ENCODE peak calls at places on chromosome 2, in eight cellular contexts. One of them, this sample, is unnamed.

GRCh38 chr2:163247151-163247872 is 408.7 kb upstream of the KCNH7 start:
- DNase-seq in A549: no peak
- DNase-seq in upper lobe of left lung: no peak
- DNase-seq in transverse colon: no peak
- DNase-seq in IMR-90: no peak
- DNase-seq in right lobe of liver: no peak
- DNase-seq in uterus: no peak
- DNase-seq in spleen: no peak
- DNase-seq in this sample: no peak

GRCh38 chr2:164967781-164968228 is 12.5 kb upstream of the SLC38A11 start:
- DNase-seq in right lobe of liver: no peak
- DNase-seq in IMR-90: peak; percentile 99
- DNase-seq in upper lobe of left lung: peak; percentile 41
- DNase-seq in spleen: no peak
- DNase-seq in uterus: no peak
- DNase-seq in transverse colon: no peak
- DNase-seq in A549: no peak
- DNase-seq in this sample: no peak

GRCh38 chr2:173831312-173832229 is 133.6 kb downstream of the SP3 start:
- DNase-seq in upper lobe of left lung: no peak
- DNase-seq in A549: no peak
- DNase-seq in spleen: no peak
- DNase-seq in IMR-90: peak; percentile 68
- DNase-seq in transverse colon: peak; percentile 17
- DNase-seq in right lobe of liver: no peak
- DNase-seq in uterus: peak; percentile 90
- DNase-seq in this sample: peak; percentile 80

GRCh38 chr2:217626926-217627325 is 375.9 kb downstream of the TNS1 start:
- DNase-seq in A549: no peak
- DNase-seq in upper lobe of left lung: no peak
- DNase-seq in right lobe of liver: no peak
- DNase-seq in IMR-90: no peak
- DNase-seq in spleen: no peak
- DNase-seq in uterus: no peak
- DNase-seq in transverse colon: no peak
- DNase-seq in this sample: no peak

GRCh38 chr2:43445781-43446180 is 150.1 kb downstream of the THADA start:
- DNase-seq in right lobe of liver: no peak
- DNase-seq in spleen: no peak
- DNase-seq in upper lobe of left lung: no peak
- DNase-seq in A549: no peak
- DNase-seq in transverse colon: no peak
- DNase-seq in IMR-90: no peak
- DNase-seq in uterus: no peak
- DNase-seq in this sample: no peak

GRCh38 chr2:218244204-218244603 is 16.6 kb upstream of the GPBAR1 start:
- DNase-seq in right lobe of liver: no peak
- DNase-seq in transverse colon: no peak
- DNase-seq in uterus: no peak
- DNase-seq in A549: no peak
- DNase-seq in spleen: no peak
- DNase-seq in upper lobe of left lung: no peak
- DNase-seq in IMR-90: no peak
- DNase-seq in this sample: no peak

GRCh38 chr2:164622338-164623106 is 1.2 kb upstream of the GRB14 start:
- DNase-seq in IMR-90: no peak
- DNase-seq in uterus: no peak
- DNase-seq in upper lobe of left lung: no peak
- DNase-seq in A549: no peak
- DNase-seq in spleen: no peak
- DNase-seq in transverse colon: no peak
- DNase-seq in right lobe of liver: peak; percentile 28
- DNase-seq in this sample: no peak

GRCh38 chr2:10243926-10244270 is 58.8 kb upstream of the HPCAL1 start:
- DNase-seq in right lobe of liver: no peak
- DNase-seq in spleen: peak; percentile 62
- DNase-seq in uterus: no peak
- DNase-seq in transverse colon: no peak
- DNase-seq in IMR-90: no peak
- DNase-seq in A549: no peak
- DNase-seq in upper lobe of left lung: no peak
- DNase-seq in this sample: no peak

GRCh38 chr2:3532941-3533340 is 13.6 kb upstream of the ADI1 start:
- DNase-seq in spleen: no peak
- DNase-seq in upper lobe of left lung: no peak
- DNase-seq in IMR-90: no peak
- DNase-seq in A549: no peak
- DNase-seq in transverse colon: no peak
- DNase-seq in uterus: no peak
- DNase-seq in right lobe of liver: no peak
- DNase-seq in this sample: no peak

GRCh38 chr2:61937881-61938280 is 32.4 kb downstream of the COMMD1 start:
- DNase-seq in uterus: no peak
- DNase-seq in upper lobe of left lung: no peak
- DNase-seq in IMR-90: no peak
- DNase-seq in transverse colon: no peak
- DNase-seq in right lobe of liver: no peak
- DNase-seq in A549: no peak
- DNase-seq in spleen: no peak
- DNase-seq in this sample: no peak

GRCh38 chr2:20209373-20210109 is 15.4 kb downstream of the SDC1 start:
- DNase-seq in transverse colon: no peak
- DNase-seq in uterus: no peak
- DNase-seq in spleen: no peak
- DNase-seq in A549: no peak
- DNase-seq in IMR-90: no peak
- DNase-seq in right lobe of liver: peak; percentile 79
- DNase-seq in upper lobe of left lung: no peak
- DNase-seq in this sample: no peak

GRCh38 chr2:26610504-26611335 is 30.4 kb downstream of the CIB4 start:
- DNase-seq in right lobe of liver: no peak
- DNase-seq in spleen: peak; percentile 57
- DNase-seq in transverse colon: no peak
- DNase-seq in uterus: no peak
- DNase-seq in upper lobe of left lung: no peak
- DNase-seq in IMR-90: no peak
- DNase-seq in A549: no peak
- DNase-seq in this sample: no peak
- H3K4me1 ChIP-seq in right lobe of liver: peaks cover 6% of the 10 kb centered on the region
- H3K4me1 ChIP-seq in spleen: peaks cover 47% of the 10 kb centered on the region
- H3K4me1 ChIP-seq in transverse colon: peaks cover 10% of the 10 kb centered on the region
- H3K4me1 ChIP-seq in uterus: no peaks in the 10 kb centered on the region
- H3K4me1 ChIP-seq in upper lobe of left lung: peaks cover 68% of the 10 kb centered on the region
- H3K4me1 ChIP-seq in IMR-90: peaks cover 2% of the 10 kb centered on the region
- H3K4me1 ChIP-seq in A549: peaks cover 29% of the 10 kb centered on the region
- H3K4me1 ChIP-seq in this sample: peaks cover 14% of the 10 kb centered on the region

DNA sequence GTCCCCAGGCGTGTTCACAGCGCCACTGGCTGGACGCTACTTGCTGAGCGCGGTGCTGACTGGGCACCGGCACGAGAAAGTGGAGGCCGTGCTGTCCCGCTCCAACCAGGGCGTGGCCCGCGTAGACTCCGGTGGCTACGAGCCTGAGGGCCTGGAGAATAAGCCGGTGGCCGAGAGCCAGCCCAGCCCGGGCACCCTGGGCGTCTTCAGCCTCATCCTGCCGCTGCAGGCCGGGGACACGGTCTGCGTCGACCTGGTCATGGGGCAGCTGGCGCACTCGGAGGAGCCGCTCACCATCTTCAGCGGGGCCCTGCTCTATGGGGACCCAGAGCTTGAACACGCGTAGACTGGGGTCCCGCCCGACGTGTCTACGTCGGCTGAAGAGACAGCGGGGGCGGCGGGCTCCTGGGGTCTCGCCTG is 892 bp upstream of the KHK start:
- DNase-seq in IMR-90: peak; percentile 45
- DNase-seq in A549: peak; percentile 87
- DNase-seq in right lobe of liver: peak; percentile 87
- DNase-seq in upper lobe of left lung: peak; percentile 90
- DNase-seq in spleen: peak; percentile 91
- DNase-seq in uterus: peak; percentile 80
- DNase-seq in transverse colon: peak; percentile 84
- DNase-seq in this sample: peak; percentile 78
- TF ChIP-seq POLR2A in IMR-90: no peak
- TF ChIP-seq POLR2A in A549: peak; percentile 71
- TF ChIP-seq POLR2A in right lobe of liver: no peak
- TF ChIP-seq POLR2A in upper lobe of left lung: peak; percentile 15
- TF ChIP-seq POLR2A in spleen: no peak
- TF ChIP-seq POLR2A in uterus: no peak
- TF ChIP-seq POLR2A in transverse colon: peak; percentile 8
- TF ChIP-seq POLR2A in this sample: no peak

GRCh38 chr2:120028795-120029194 is 15.9 kb downstream of the EPB41L5 start:
- DNase-seq in upper lobe of left lung: no peak
- DNase-seq in IMR-90: no peak
- DNase-seq in spleen: no peak
- DNase-seq in uterus: no peak
- DNase-seq in transverse colon: no peak
- DNase-seq in right lobe of liver: no peak
- DNase-seq in A549: no peak
- DNase-seq in this sample: no peak

GRCh38 chr2:120029672-120030640 is 17.1 kb downstream of the EPB41L5 start:
- DNase-seq in upper lobe of left lung: no peak
- DNase-seq in A549: no peak
- DNase-seq in spleen: no peak
- DNase-seq in transverse colon: no peak
- DNase-seq in right lobe of liver: no peak
- DNase-seq in IMR-90: no peak
- DNase-seq in uterus: no peak
- DNase-seq in this sample: no peak

GRCh38 chr2:120032297-120032696 is 19.4 kb downstream of the EPB41L5 start:
- DNase-seq in upper lobe of left lung: no peak
- DNase-seq in IMR-90: no peak
- DNase-seq in right lobe of liver: no peak
- DNase-seq in uterus: no peak
- DNase-seq in spleen: no peak
- DNase-seq in transverse colon: no peak
- DNase-seq in A549: no peak
- DNase-seq in this sample: no peak

GRCh38 chr2:120026890-120027289 is 14.0 kb downstream of the EPB41L5 start:
- DNase-seq in upper lobe of left lung: no peak
- DNase-seq in spleen: no peak
- DNase-seq in IMR-90: no peak
- DNase-seq in uterus: no peak
- DNase-seq in transverse colon: no peak
- DNase-seq in A549: no peak
- DNase-seq in right lobe of liver: no peak
- DNase-seq in this sample: no peak
- TF ChIP-seq CTCF in upper lobe of left lung: no peak
- TF ChIP-seq CTCF in spleen: no peak
- TF ChIP-seq CTCF in IMR-90: peak; percentile 5
- TF ChIP-seq CTCF in uterus: no peak
- TF ChIP-seq CTCF in transverse colon: no peak
- TF ChIP-seq CTCF in A549: no peak
- TF ChIP-seq CTCF in right lobe of liver: no peak
- TF ChIP-seq CTCF in this sample: no peak

GRCh38 chr2:47173986-47174730 is 19.1 kb upstream of the STPG4 start:
- DNase-seq in spleen: no peak
- DNase-seq in upper lobe of left lung: no peak
- DNase-seq in uterus: no peak
- DNase-seq in right lobe of liver: no peak
- DNase-seq in IMR-90: no peak
- DNase-seq in A549: no peak
- DNase-seq in transverse colon: no peak
- DNase-seq in this sample: no peak

GRCh38 chr2:47169784-47170183 is 14.7 kb upstream of the STPG4 start:
- DNase-seq in spleen: no peak
- DNase-seq in IMR-90: no peak
- DNase-seq in uterus: no peak
- DNase-seq in transverse colon: no peak
- DNase-seq in A549: no peak
- DNase-seq in upper lobe of left lung: no peak
- DNase-seq in right lobe of liver: no peak
- DNase-seq in this sample: no peak

GRCh38 chr2:47174731-47175361 is 19.7 kb upstream of the STPG4 start:
- DNase-seq in transverse colon: peak; percentile 82
- DNase-seq in right lobe of liver: peak; percentile 28
- DNase-seq in uterus: no peak
- DNase-seq in IMR-90: peak; percentile 62
- DNase-seq in spleen: no peak
- DNase-seq in upper lobe of left lung: peak; percentile 80
- DNase-seq in A549: peak; percentile 82
- DNase-seq in this sample: peak; percentile 48

GRCh38 chr2:47172922-47173695 is 18.0 kb upstream of the STPG4 start:
- DNase-seq in spleen: no peak
- DNase-seq in IMR-90: no peak
- DNase-seq in transverse colon: no peak
- DNase-seq in upper lobe of left lung: no peak
- DNase-seq in A549: no peak
- DNase-seq in right lobe of liver: no peak
- DNase-seq in uterus: no peak
- DNase-seq in this sample: no peak

GRCh38 chr2:47172156-47172921 is 17.2 kb upstream of the STPG4 start:
- DNase-seq in transverse colon: no peak
- DNase-seq in A549: no peak
- DNase-seq in upper lobe of left lung: no peak
- DNase-seq in uterus: no peak
- DNase-seq in IMR-90: no peak
- DNase-seq in spleen: no peak
- DNase-seq in right lobe of liver: no peak
- DNase-seq in this sample: no peak
- H3K4me1 ChIP-seq in transverse colon: peaks cover 35% of the 10 kb centered on the region
- H3K4me1 ChIP-seq in A549: peaks cover 69% of the 10 kb centered on the region
- H3K4me1 ChIP-seq in upper lobe of left lung: peaks cover 63% of the 10 kb centered on the region
- H3K4me1 ChIP-seq in uterus: peaks cover 11% of the 10 kb centered on the region
- H3K4me1 ChIP-seq in IMR-90: peaks cover 10% of the 10 kb centered on the region
- H3K4me1 ChIP-seq in spleen: peaks cover 85% of the 10 kb centered on the region
- H3K4me1 ChIP-seq in right lobe of liver: peaks cover 57% of the 10 kb centered on the region
- H3K4me1 ChIP-seq in this sample: no peaks in the 10 kb centered on the region

GRCh38 chr2:37325625-37326071 is 1.0 kb upstream of the PRKD3 start:
- DNase-seq in upper lobe of left lung: no peak
- DNase-seq in right lobe of liver: no peak
- DNase-seq in uterus: no peak
- DNase-seq in transverse colon: no peak
- DNase-seq in A549: no peak
- DNase-seq in IMR-90: no peak
- DNase-seq in spleen: no peak
- DNase-seq in this sample: no peak

GRCh38 chr2:37323770-37324535 is 680 bp downstream of the PRKD3 start:
- DNase-seq in IMR-90: peak; percentile 31
- DNase-seq in right lobe of liver: peak; percentile 41
- DNase-seq in upper lobe of left lung: peak; percentile 53
- DNase-seq in A549: no peak
- DNase-seq in transverse colon: peak; percentile 47
- DNase-seq in spleen: peak; percentile 84
- DNase-seq in uterus: peak; percentile 40
- DNase-seq in this sample: peak; percentile 66

GRCh38 chr2:37324536-37324785 is 172 bp downstream of the PRKD3 start:
- DNase-seq in upper lobe of left lung: peak; percentile 84
- DNase-seq in A549: no peak
- DNase-seq in uterus: peak; percentile 86
- DNase-seq in right lobe of liver: no peak
- DNase-seq in spleen: peak; percentile 96
- DNase-seq in transverse colon: peak; percentile 86
- DNase-seq in IMR-90: peak; percentile 74
- DNase-seq in this sample: no peak

GRCh38 chr2:37326285-37326684 is 1.7 kb upstream of the PRKD3 start:
- DNase-seq in uterus: no peak
- DNase-seq in IMR-90: peak; percentile 86
- DNase-seq in A549: no peak
- DNase-seq in transverse colon: no peak
- DNase-seq in right lobe of liver: no peak
- DNase-seq in spleen: no peak
- DNase-seq in upper lobe of left lung: peak; percentile 58
- DNase-seq in this sample: no peak

GRCh38 chr2:37324786-37325624 is at the start of gene PRKD3:
- DNase-seq in IMR-90: peak; percentile 39
- DNase-seq in upper lobe of left lung: peak; percentile 61
- DNase-seq in A549: peak; percentile 55
- DNase-seq in transverse colon: peak; percentile 55
- DNase-seq in right lobe of liver: peak; percentile 86
- DNase-seq in uterus: peak; percentile 58
- DNase-seq in spleen: no peak
- DNase-seq in this sample: peak; percentile 55
- TF ChIP-seq POLR2A in IMR-90: no peak
- TF ChIP-seq POLR2A in upper lobe of left lung: no peak
- TF ChIP-seq POLR2A in A549: no peak
- TF ChIP-seq POLR2A in transverse colon: peak; percentile 54
- TF ChIP-seq POLR2A in right lobe of liver: peak; percentile 62
- TF ChIP-seq POLR2A in uterus: peak; percentile 32
- TF ChIP-seq POLR2A in spleen: no peak
- TF ChIP-seq POLR2A in this sample: peak; percentile 57

This sample was measured in ovary.